ENCODE peak calls at places on chromosome 13, in eight cellular contexts. Y is hepatocyte, B is heart right ventricle, W is aorta, Z is SJSA1, V is psoas muscle, O is A549, F is adrenal gland. K is an unnamed sample. For H3K4me1, the result is how much of the 10 kb centered on the place peaks cover.

GRCh38 chr13:66886248-66886647 is 343.9 kb downstream of the PCDH9 start:
- DNase-seq in W (no peak), O (no peak), Y (no peak), F (no peak), B (no peak), Z (no peak), V (no peak), K (no peak)

GRCh38 chr13:107581009-107581408 is 634.3 kb downstream of the LIG4 start:
- DNase-seq in O (no peak), W (no peak), Y (no peak), Z (no peak), B (no peak), V (no peak), F (no peak), K (no peak)

GRCh38 chr13:98246538-98247172 is 69.6 kb upstream of the RNF113B start:
- DNase-seq in Y (peak), V (no peak), F (no peak), O (no peak), W (no peak), Z (no peak), B (no peak), K (no peak)

GRCh38 chr13:25080773-25081172 is 15.2 kb upstream of the PABPC3 start:
- DNase-seq in W (no peak), B (no peak), Z (no peak), O (no peak), Y (no peak), F (no peak), V (no peak), K (no peak)

GRCh38 chr13:33745370-33746324 is 72.3 kb upstream of the RFC3 start:
- DNase-seq in V (no peak), Y (no peak), B (no peak), O (no peak), W (no peak), Z (no peak), F (no peak), K (no peak)

GRCh38 chr13:80050252-80050651 is 290.7 kb downstream of the SPRY2 start:
- DNase-seq in V (no peak), O (no peak), Y (no peak), W (no peak), Z (peak), B (no peak), F (no peak), K (no peak)

GRCh38 chr13:77751513-77752456 is 54.3 kb downstream of the SLAIN1 start:
- DNase-seq in B (no peak), Y (peak), Z (peak), V (no peak), W (no peak), F (peak), O (peak), K (peak)

GRCh38 chr13:21539687-21540086 is 64.3 kb downstream of the MICU2 start:
- DNase-seq in Y (no peak), O (no peak), W (no peak), Z (no peak), F (no peak), B (no peak), V (no peak), K (no peak)

GRCh38 chr13:39244561-39245230 is 206.4 kb downstream of the NHLRC3 start:
- DNase-seq in Z (no peak), F (no peak), B (no peak), Y (no peak), W (no peak), V (no peak), O (no peak), K (no peak)

GRCh38 chr13:33723365-33723764 is 94.6 kb upstream of the RFC3 start:
- DNase-seq in B (no peak), V (no peak), Z (no peak), Y (no peak), O (no peak), F (no peak), W (no peak), K (no peak)

GRCh38 chr13:109209526-109209925 is 576.9 kb downstream of the IRS2 start:
- DNase-seq in O (no peak), B (no peak), F (no peak), V (no peak), W (no peak), Y (no peak), Z (no peak), K (no peak)

GRCh38 chr13:52029569-52029968 is 5.1 kb downstream of the UTP14C start:
- DNase-seq in W (no peak), O (no peak), Z (no peak), V (no peak), B (no peak), Y (no peak), F (no peak), K (peak)

GRCh38 chr13:49218493-49219051 is 1.6 kb upstream of the MLNR start:
- DNase-seq in F (no peak), O (no peak), Y (no peak), B (no peak), Z (no peak), V (no peak), W (no peak), K (no peak)

GRCh38 chr13:108902557-108903155 is 273.2 kb downstream of the MYO16 start:
- DNase-seq in B (no peak), Y (no peak), V (no peak), Z (no peak), W (no peak), F (no peak), O (no peak), K (no peak)

GRCh38 chr13:96481482-96481881 is 391.6 kb downstream of the HS6ST3 start:
- DNase-seq in V (no peak), O (no peak), F (no peak), W (no peak), Z (no peak), B (no peak), Y (no peak), K (no peak)

GRCh38 chr13:81184556-81185265 is 843.8 kb upstream of the SPRY2 start:
- DNase-seq in B (no peak), O (no peak), Y (no peak), V (no peak), F (no peak), W (no peak), Z (no peak), K (no peak)

GRCh38 chr13:113013303-113013702 is 44.3 kb downstream of the MCF2L start:
- DNase-seq in Y (peak), F (no peak), Z (no peak), W (no peak), V (no peak), O (no peak), B (no peak), K (no peak)

GRCh38 chr13:39037410-39037879 is 444 bp downstream of the PROSER1 start:
- DNase-seq in Z (no peak), V (no peak), W (no peak), F (no peak), O (no peak), Y (no peak), B (no peak), K (no peak)

GRCh38 chr13:112803422-112803821 is 113.6 kb downstream of the ATP11A start:
- DNase-seq in F (no peak), W (no peak), B (no peak), O (no peak), Z (no peak), V (no peak), Y (no peak), K (no peak)

GRCh38 chr13:27425918-27426630 is 1.7 kb downstream of the GTF3A start:
- DNase-seq in Z (peak), W (peak), V (peak), B (peak), F (peak), O (peak), Y (peak), K (peak)

GRCh38 chr13:80979035-80979641 is 638.2 kb upstream of the SPRY2 start:
- DNase-seq in W (no peak), V (no peak), B (no peak), Z (peak), O (peak), Y (peak), F (peak), K (peak)

GRCh38 chr13:107258599-107259187 is 690.8 kb upstream of the ARGLU1 start:
- DNase-seq in W (no peak), B (no peak), Y (no peak), V (no peak), Z (peak), F (no peak), O (no peak), K (no peak)

GRCh38 chr13:92622905-92623304 is 603.7 kb upstream of the GPC6 start:
- DNase-seq in Z (no peak), F (no peak), B (no peak), V (no peak), Y (no peak), W (no peak), O (no peak), K (no peak)

GRCh38 chr13:92626274-92626673 is 600.3 kb upstream of the GPC6 start:
- DNase-seq in B (no peak), F (no peak), Y (no peak), O (no peak), Z (no peak), W (no peak), V (no peak), K (no peak)

GRCh38 chr13:92621985-92622384 is 604.6 kb upstream of the GPC6 start:
- DNase-seq in O (no peak), Z (no peak), W (no peak), F (no peak), Y (no peak), V (no peak), B (no peak), K (no peak)
- H3K4me1 ChIP-seq in O (under half), Z (under half), W (under half), F (under half), Y (under half), V (under half), B (under half), K (under half)

DNA sequence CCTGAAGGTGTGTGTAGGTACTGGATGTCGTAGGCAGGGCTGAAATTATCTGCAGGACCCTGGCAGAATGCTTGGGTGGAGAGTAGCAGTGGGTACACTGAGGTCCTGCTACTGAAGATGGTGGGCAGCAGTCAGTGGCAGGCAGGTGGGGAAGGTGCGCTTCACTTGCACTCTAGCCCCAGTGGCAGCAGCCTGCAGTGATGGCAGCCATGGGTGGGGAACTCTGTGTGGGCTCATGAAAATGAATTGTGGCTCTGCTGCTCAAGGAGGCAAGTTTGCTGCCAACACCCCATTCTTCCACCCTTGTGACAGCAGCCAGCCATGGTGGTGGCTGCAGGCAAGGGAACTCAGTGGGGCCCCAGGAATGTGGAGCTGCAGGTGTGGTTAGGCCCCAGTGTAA is 1242.7 kb upstream of the MIR17HG start:
- DNase-seq in V (no peak), O (no peak), F (no peak), B (no peak), Z (no peak), W (no peak), Y (no peak), K (no peak)
- H3K27ac ChIP-seq in V (no peak), O (no peak), F (no peak), B (no peak), Z (no peak), W (no peak), Y (no peak), K (no peak)

GRCh38 chr13:41058229-41059070 is 2.9 kb upstream of the WBP4 start:
- DNase-seq in V (no peak), Y (no peak), O (no peak), Z (no peak), B (peak), F (peak), W (no peak), K (no peak)
- H3K4me1 ChIP-seq in V (half or more), Y (under half), O (under half), Z (under half), B (half or more), F (half or more), W (under half), K (under half)

GRCh38 chr13:100630564-100630963 is 42.0 kb upstream of the GGACT start:
- DNase-seq in Y (no peak), W (no peak), O (no peak), V (no peak), F (no peak), Z (peak), B (no peak), K (no peak)

GRCh38 chr13:100634686-100635085 is 39.9 kb downstream of the TMTC4 start:
- DNase-seq in V (no peak), B (no peak), F (no peak), O (no peak), W (no peak), Z (no peak), Y (no peak), K (no peak)

GRCh38 chr13:100636004-100636403 is 38.6 kb downstream of the TMTC4 start:
- DNase-seq in Y (no peak), B (no peak), Z (no peak), O (no peak), F (no peak), W (no peak), V (no peak), K (no peak)

GRCh38 chr13:100636441-100636840 is 38.2 kb downstream of the TMTC4 start:
- DNase-seq in O (no peak), B (no peak), Y (no peak), W (no peak), V (no peak), F (no peak), Z (no peak), K (no peak)

GRCh38 chr13:100633461-100633860 is 41.1 kb downstream of the TMTC4 start:
- DNase-seq in O (no peak), W (no peak), V (no peak), B (no peak), F (no peak), Z (peak), Y (no peak), K (no peak)
- H3K27ac ChIP-seq in O (peak), W (no peak), V (no peak), B (no peak), F (no peak), Z (peak), Y (no peak), K (no peak)

GRCh38 chr13:110284809-110285519 is 22.0 kb downstream of the COL4A1 start:
- DNase-seq in F (no peak), O (no peak), W (no peak), Z (no peak), B (no peak), Y (no peak), V (no peak), K (no peak)
- H3K4me1 ChIP-seq in F (under half), O (under half), W (under half), Z (under half), B (half or more), Y (under half), V (under half), K (under half)